ENCODE peak calls at places on chromosomes 16 and 17, in five cellular contexts. E is myocyte, U is sigmoid colon, Y is posterior cingulate gyrus, V is GM06990. O is an unnamed sample.

GRCh38 chr17:79560527-79560926 is 50.3 kb downstream of the RBFOX3 start:
- DNase-seq in Y (no peak), V (no peak), U (peak), E (no peak), O (no peak)

GRCh38 chr17:41521574-41522261 is 3.0 kb upstream of the KRT15 start:
- DNase-seq in V (no peak), U (no peak), E (no peak), Y (no peak), O (no peak)

GRCh38 chr16:3148256-3149192 is 13.7 kb downstream of the ZNF213 start:
- DNase-seq in V (no peak), Y (no peak), E (no peak), U (no peak), O (no peak)

GRCh38 chr16:18936727-18937340 is 10.6 kb upstream of the SMG1 start:
- DNase-seq in V (no peak), U (no peak), E (no peak), Y (no peak), O (no peak)

GRCh38 chr17:76138234-76138895 is 2.7 kb downstream of the FOXJ1 start:
- DNase-seq in V (no peak), Y (peak), U (no peak), E (no peak), O (no peak)

GRCh38 chr16:88475037-88475436 is 22.0 kb downstream of the ZFPM1 start:
- DNase-seq in Y (no peak), V (no peak), E (no peak), U (no peak), O (no peak)

GRCh38 chr16:86118467-86119307 is 219.7 kb downstream of the IRF8 start:
- DNase-seq in Y (no peak), V (peak), E (no peak), U (peak), O (no peak)

GRCh38 chr17:48997103-48997826 is at the start of gene IGF2BP1:
- DNase-seq in U (no peak), V (no peak), E (peak), Y (no peak), O (no peak)

GRCh38 chr16:14378684-14379467 is 251.2 kb downstream of the PARN start:
- DNase-seq in V (no peak), Y (no peak), U (no peak), E (no peak), O (no peak)

O was measured in NK-92 treated with Interleukin-12 subunit alpha and Interleukin-12 subunit beta, amount 100 ng/mL, for 24 hours.